ENCODE peak calls at places on chromosomes 16 and 17, in five cellular contexts. One of them, this sample, is unnamed.
A peak's percentile ranks its signal among the peaks of the same experiment; 100 is the strongest.

GRCh38 chr17:40358323-40359038 is 6.1 kb downstream of the GJD3 start:
- DNase-seq in activated CD8-positive, alpha-beta T cell treated with anti-CD3 and anti-CD28 coated beads for 36 hours: peak; percentile 95
- DNase-seq in stomach: peak; percentile 94
- DNase-seq in CD8-positive, alpha-beta T cell: peak; percentile 76
- DNase-seq in upper lobe of left lung: no peak
- DNase-seq in this sample: peak; percentile 82

GRCh38 chr16:4330277-4330882 is 14.5 kb downstream of the GLIS2 start:
- DNase-seq in stomach: peak; percentile 89
- DNase-seq in upper lobe of left lung: peak; percentile 95
- DNase-seq in activated CD8-positive, alpha-beta T cell treated with anti-CD3 and anti-CD28 coated beads for 36 hours: peak; percentile 83
- DNase-seq in CD8-positive, alpha-beta T cell: peak; percentile 49
- DNase-seq in this sample: peak; percentile 73

GRCh38 chr17:69744512-69745098 is 330.1 kb downstream of the MAP2K6 start:
- DNase-seq in stomach: no peak
- DNase-seq in activated CD8-positive, alpha-beta T cell treated with anti-CD3 and anti-CD28 coated beads for 36 hours: no peak
- DNase-seq in upper lobe of left lung: no peak
- DNase-seq in CD8-positive, alpha-beta T cell: no peak
- DNase-seq in this sample: no peak

GRCh38 chr16:89484923-89485679 is 5.3 kb downstream of the ANKRD11 start:
- DNase-seq in upper lobe of left lung: no peak
- DNase-seq in stomach: no peak
- DNase-seq in activated CD8-positive, alpha-beta T cell treated with anti-CD3 and anti-CD28 coated beads for 36 hours: peak; percentile 58
- DNase-seq in CD8-positive, alpha-beta T cell: no peak
- DNase-seq in this sample: no peak

GRCh38 chr17:55641559-55642160 is 81.0 kb downstream of the TMEM100 start:
- DNase-seq in activated CD8-positive, alpha-beta T cell treated with anti-CD3 and anti-CD28 coated beads for 36 hours: peak; percentile 53
- DNase-seq in stomach: peak; percentile 49
- DNase-seq in CD8-positive, alpha-beta T cell: no peak
- DNase-seq in upper lobe of left lung: no peak
- DNase-seq in this sample: no peak

GRCh38 chr17:7883781-7884386 is 4.7 kb upstream of the CHD3 start:
- DNase-seq in activated CD8-positive, alpha-beta T cell treated with anti-CD3 and anti-CD28 coated beads for 36 hours: peak; percentile 72
- DNase-seq in stomach: no peak
- DNase-seq in CD8-positive, alpha-beta T cell: no peak
- DNase-seq in upper lobe of left lung: no peak
- DNase-seq in this sample: no peak

GRCh38 chr17:10843806-10844205 is 5.9 kb upstream of the PIRT start:
- DNase-seq in stomach: peak; percentile 86
- DNase-seq in upper lobe of left lung: no peak
- DNase-seq in CD8-positive, alpha-beta T cell: no peak
- DNase-seq in activated CD8-positive, alpha-beta T cell treated with anti-CD3 and anti-CD28 coated beads for 36 hours: peak; percentile 13
- DNase-seq in this sample: no peak

GRCh38 chr16:88839745-88840588 is 16.8 kb downstream of the GALNS start:
- DNase-seq in CD8-positive, alpha-beta T cell: no peak
- DNase-seq in activated CD8-positive, alpha-beta T cell treated with anti-CD3 and anti-CD28 coated beads for 36 hours: no peak
- DNase-seq in stomach: no peak
- DNase-seq in upper lobe of left lung: peak; percentile 52
- DNase-seq in this sample: no peak

GRCh38 chr17:22569459-22570143 is 877.3 kb downstream of the KCNJ18 start:
- DNase-seq in stomach: no peak
- DNase-seq in upper lobe of left lung: peak; percentile 29
- DNase-seq in CD8-positive, alpha-beta T cell: no peak
- DNase-seq in activated CD8-positive, alpha-beta T cell treated with anti-CD3 and anti-CD28 coated beads for 36 hours: no peak
- DNase-seq in this sample: no peak

GRCh38 chr17:2054262-2054739 is 602 bp upstream of the HIC1 start:
- DNase-seq in stomach: no peak
- DNase-seq in CD8-positive, alpha-beta T cell: no peak
- DNase-seq in upper lobe of left lung: no peak
- DNase-seq in activated CD8-positive, alpha-beta T cell treated with anti-CD3 and anti-CD28 coated beads for 36 hours: peak; percentile 73
- DNase-seq in this sample: peak; percentile 39

GRCh38 chr16:79876332-79876730 is 275.8 kb upstream of the MAF start:
- DNase-seq in CD8-positive, alpha-beta T cell: no peak
- DNase-seq in upper lobe of left lung: no peak
- DNase-seq in stomach: no peak
- DNase-seq in activated CD8-positive, alpha-beta T cell treated with anti-CD3 and anti-CD28 coated beads for 36 hours: no peak
- DNase-seq in this sample: no peak

GRCh38 chr16:78665373-78665772 is 565.9 kb downstream of the WWOX start:
- DNase-seq in activated CD8-positive, alpha-beta T cell treated with anti-CD3 and anti-CD28 coated beads for 36 hours: no peak
- DNase-seq in upper lobe of left lung: no peak
- DNase-seq in stomach: no peak
- DNase-seq in CD8-positive, alpha-beta T cell: no peak
- DNase-seq in this sample: no peak

GRCh38 chr17:71267668-71268067 is 853.2 kb upstream of the SOX9 start:
- DNase-seq in upper lobe of left lung: no peak
- DNase-seq in CD8-positive, alpha-beta T cell: no peak
- DNase-seq in stomach: no peak
- DNase-seq in activated CD8-positive, alpha-beta T cell treated with anti-CD3 and anti-CD28 coated beads for 36 hours: no peak
- DNase-seq in this sample: no peak

GRCh38 chr17:39963826-39964225 is 1.0 kb downstream of the GSDMA start:
- DNase-seq in activated CD8-positive, alpha-beta T cell treated with anti-CD3 and anti-CD28 coated beads for 36 hours: peak; percentile 41
- DNase-seq in stomach: no peak
- DNase-seq in upper lobe of left lung: no peak
- DNase-seq in CD8-positive, alpha-beta T cell: no peak
- DNase-seq in this sample: no peak

GRCh38 chr16:29663020-29663828 is at the start of gene SPN:
- DNase-seq in stomach: no peak
- DNase-seq in activated CD8-positive, alpha-beta T cell treated with anti-CD3 and anti-CD28 coated beads for 36 hours: peak; percentile 69
- DNase-seq in upper lobe of left lung: no peak
- DNase-seq in CD8-positive, alpha-beta T cell: no peak
- DNase-seq in this sample: no peak

GRCh38 chr17:57356722-57357391 is 100.5 kb downstream of the MSI2 start:
- DNase-seq in CD8-positive, alpha-beta T cell: no peak
- DNase-seq in stomach: peak; percentile 30
- DNase-seq in activated CD8-positive, alpha-beta T cell treated with anti-CD3 and anti-CD28 coated beads for 36 hours: no peak
- DNase-seq in upper lobe of left lung: no peak
- DNase-seq in this sample: no peak

GRCh38 chr16:78984324-78984723 is 616.2 kb downstream of the MAF start:
- DNase-seq in CD8-positive, alpha-beta T cell: no peak
- DNase-seq in activated CD8-positive, alpha-beta T cell treated with anti-CD3 and anti-CD28 coated beads for 36 hours: no peak
- DNase-seq in upper lobe of left lung: no peak
- DNase-seq in stomach: no peak
- DNase-seq in this sample: no peak

GRCh38 chr16:11876306-11876705 is 25.0 kb upstream of the RSL1D1 start:
- DNase-seq in stomach: no peak
- DNase-seq in CD8-positive, alpha-beta T cell: no peak
- DNase-seq in upper lobe of left lung: peak; percentile 66
- DNase-seq in activated CD8-positive, alpha-beta T cell treated with anti-CD3 and anti-CD28 coated beads for 36 hours: no peak
- DNase-seq in this sample: no peak

GRCh38 chr17:7858487-7858832 is 657 bp downstream of the CYB5D1 start:
- DNase-seq in stomach: no peak
- DNase-seq in activated CD8-positive, alpha-beta T cell treated with anti-CD3 and anti-CD28 coated beads for 36 hours: peak; percentile 54
- DNase-seq in CD8-positive, alpha-beta T cell: no peak
- DNase-seq in upper lobe of left lung: peak; percentile 82
- DNase-seq in this sample: no peak

GRCh38 chr16:87874639-87875472 is 5.5 kb upstream of the SLC7A5 start:
- DNase-seq in CD8-positive, alpha-beta T cell: no peak
- DNase-seq in activated CD8-positive, alpha-beta T cell treated with anti-CD3 and anti-CD28 coated beads for 36 hours: peak; percentile 96
- DNase-seq in stomach: no peak
- DNase-seq in upper lobe of left lung: no peak
- DNase-seq in this sample: no peak

GRCh38 chr16:46555981-46556380 is 65.2 kb downstream of the SHCBP1 start:
- DNase-seq in upper lobe of left lung: no peak
- DNase-seq in activated CD8-positive, alpha-beta T cell treated with anti-CD3 and anti-CD28 coated beads for 36 hours: no peak
- DNase-seq in stomach: no peak
- DNase-seq in CD8-positive, alpha-beta T cell: no peak
- DNase-seq in this sample: no peak

GRCh38 chr17:79739148-79740062 is 8.7 kb downstream of the ENPP7 start:
- DNase-seq in upper lobe of left lung: peak; percentile 75
- DNase-seq in activated CD8-positive, alpha-beta T cell treated with anti-CD3 and anti-CD28 coated beads for 36 hours: no peak
- DNase-seq in stomach: no peak
- DNase-seq in CD8-positive, alpha-beta T cell: no peak
- DNase-seq in this sample: no peak

GRCh38 chr16:57128787-57129389 is 36.5 kb downstream of the CPNE2 start:
- DNase-seq in CD8-positive, alpha-beta T cell: no peak
- DNase-seq in activated CD8-positive, alpha-beta T cell treated with anti-CD3 and anti-CD28 coated beads for 36 hours: peak; percentile 90
- DNase-seq in stomach: no peak
- DNase-seq in upper lobe of left lung: no peak
- DNase-seq in this sample: no peak

GRCh38 chr16:19700319-19700781 is 17.7 kb downstream of the KNOP1 start:
- DNase-seq in activated CD8-positive, alpha-beta T cell treated with anti-CD3 and anti-CD28 coated beads for 36 hours: no peak
- DNase-seq in CD8-positive, alpha-beta T cell: no peak
- DNase-seq in upper lobe of left lung: no peak
- DNase-seq in stomach: no peak
- DNase-seq in this sample: no peak

GRCh38 chr17:7703584-7704574 is 1.1 kb upstream of the EFNB3 start:
- DNase-seq in CD8-positive, alpha-beta T cell: no peak
- DNase-seq in upper lobe of left lung: no peak
- DNase-seq in stomach: peak; percentile 29
- DNase-seq in activated CD8-positive, alpha-beta T cell treated with anti-CD3 and anti-CD28 coated beads for 36 hours: peak; percentile 57
- DNase-seq in this sample: no peak

GRCh38 chr16:4316103-4316731 is 350 bp downstream of the GLIS2 start:
- DNase-seq in upper lobe of left lung: peak; percentile 88
- DNase-seq in CD8-positive, alpha-beta T cell: no peak
- DNase-seq in stomach: no peak
- DNase-seq in activated CD8-positive, alpha-beta T cell treated with anti-CD3 and anti-CD28 coated beads for 36 hours: peak; percentile 29
- DNase-seq in this sample: no peak

DNA sequence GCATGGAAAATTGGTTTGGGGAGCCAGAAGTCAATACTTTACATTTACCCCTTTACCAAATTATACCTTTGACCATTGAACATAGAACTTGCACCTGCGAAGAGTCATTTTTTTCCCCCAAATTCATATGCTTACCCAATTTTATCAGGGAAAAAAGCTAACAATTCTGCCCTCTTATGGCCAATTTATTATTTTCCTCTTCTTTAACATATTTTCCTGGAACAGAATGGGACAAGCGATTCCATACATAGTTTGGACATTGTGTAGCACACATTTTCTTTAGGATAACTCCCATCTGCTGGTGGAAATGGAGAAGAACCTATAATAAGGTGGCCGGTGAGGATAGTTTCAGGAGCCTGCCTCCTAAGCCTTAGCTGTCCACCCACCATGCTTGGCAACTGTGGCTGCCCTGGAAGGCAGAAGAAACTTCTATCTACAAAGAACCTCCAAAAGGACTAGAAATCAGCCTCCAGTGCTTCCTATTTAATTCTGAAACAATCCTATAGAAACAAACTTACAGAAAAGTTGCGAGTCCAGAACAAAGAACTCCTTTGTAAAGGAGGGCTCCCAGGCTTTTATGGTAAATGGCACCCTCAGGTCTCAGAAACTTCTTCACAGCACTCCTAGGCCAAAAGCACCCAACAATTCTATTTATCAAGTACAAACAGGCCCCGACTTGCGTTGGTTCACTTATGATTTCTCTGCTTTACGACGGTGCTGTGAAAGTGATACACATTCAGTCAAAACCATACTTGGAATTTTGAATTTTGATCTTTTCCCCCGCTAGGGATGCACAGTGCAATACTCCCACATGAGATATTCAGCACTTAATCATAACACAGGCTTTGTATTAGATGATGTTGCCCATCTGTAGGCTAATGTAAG is 64.1 kb upstream of the CACNG4 start:
- DNase-seq in upper lobe of left lung: no peak
- DNase-seq in activated CD8-positive, alpha-beta T cell treated with anti-CD3 and anti-CD28 coated beads for 36 hours: no peak
- DNase-seq in CD8-positive, alpha-beta T cell: no peak
- DNase-seq in stomach: no peak
- DNase-seq in this sample: no peak
- TF ChIP-seq CTCF in upper lobe of left lung: no peak
- TF ChIP-seq CTCF in activated CD8-positive, alpha-beta T cell treated with anti-CD3 and anti-CD28 coated beads for 36 hours: peak; percentile 32
- TF ChIP-seq CTCF in CD8-positive, alpha-beta T cell: no peak
- TF ChIP-seq CTCF in stomach: no peak
- TF ChIP-seq CTCF in this sample: no peak

DNA sequence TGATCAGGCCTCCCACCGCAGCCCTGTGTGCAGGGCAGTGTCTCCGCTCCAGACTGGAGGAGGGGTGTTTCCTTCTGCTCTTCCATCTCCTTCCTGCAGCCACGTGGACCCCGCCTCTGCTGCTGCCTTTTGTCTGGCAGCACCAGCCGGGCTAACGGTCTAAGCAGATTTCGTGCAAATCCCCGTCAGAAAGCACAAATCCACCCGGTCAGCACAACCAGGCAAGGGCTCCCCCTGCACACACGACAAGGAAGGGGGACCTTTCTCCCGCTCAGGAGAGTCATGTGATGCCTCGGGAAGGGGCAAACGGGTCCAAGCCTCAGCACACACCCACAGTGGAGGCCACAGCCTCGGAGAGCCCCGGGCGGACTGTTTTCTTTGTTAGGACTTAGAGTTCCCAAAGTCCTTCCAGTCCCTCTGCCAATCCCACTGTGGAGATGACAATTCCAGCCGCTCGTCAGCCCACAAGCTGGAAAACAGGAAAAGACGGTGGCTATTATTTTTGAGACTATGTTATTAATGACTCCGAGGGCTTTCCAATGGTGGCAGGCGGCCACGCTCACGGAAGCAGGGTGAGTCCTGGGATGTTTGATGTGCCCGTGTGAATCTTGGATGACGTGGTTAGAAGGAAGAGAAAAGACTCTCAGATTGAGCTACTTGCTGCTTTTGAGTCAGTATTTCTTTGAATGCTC is 22.5 kb upstream of the MEAK7 start:
- DNase-seq in activated CD8-positive, alpha-beta T cell treated with anti-CD3 and anti-CD28 coated beads for 36 hours: no peak
- DNase-seq in upper lobe of left lung: no peak
- DNase-seq in CD8-positive, alpha-beta T cell: no peak
- DNase-seq in stomach: no peak
- DNase-seq in this sample: no peak
- TF ChIP-seq CTCF in activated CD8-positive, alpha-beta T cell treated with anti-CD3 and anti-CD28 coated beads for 36 hours: no peak
- TF ChIP-seq CTCF in upper lobe of left lung: no peak
- TF ChIP-seq CTCF in CD8-positive, alpha-beta T cell: no peak
- TF ChIP-seq CTCF in stomach: no peak
- TF ChIP-seq CTCF in this sample: no peak

GRCh38 chr17:28571255-28572122 is at the start of gene PIGS:
- DNase-seq in activated CD8-positive, alpha-beta T cell treated with anti-CD3 and anti-CD28 coated beads for 36 hours: peak; percentile 95
- DNase-seq in stomach: peak; percentile 97
- DNase-seq in upper lobe of left lung: peak; percentile 97
- DNase-seq in CD8-positive, alpha-beta T cell: peak; percentile 74
- DNase-seq in this sample: peak; percentile 84
- TF ChIP-seq CTCF in activated CD8-positive, alpha-beta T cell treated with anti-CD3 and anti-CD28 coated beads for 36 hours: no peak
- TF ChIP-seq CTCF in stomach: no peak
- TF ChIP-seq CTCF in upper lobe of left lung: no peak
- TF ChIP-seq CTCF in CD8-positive, alpha-beta T cell: no peak
- TF ChIP-seq CTCF in this sample: no peak

GRCh38 chr17:45393477-45393876 is 39.2 kb downstream of the ARHGAP27 start:
- DNase-seq in upper lobe of left lung: no peak
- DNase-seq in stomach: no peak
- DNase-seq in activated CD8-positive, alpha-beta T cell treated with anti-CD3 and anti-CD28 coated beads for 36 hours: no peak
- DNase-seq in CD8-positive, alpha-beta T cell: no peak
- DNase-seq in this sample: no peak

GRCh38 chr17:45391918-45392317 is 40.8 kb downstream of the ARHGAP27 start:
- DNase-seq in upper lobe of left lung: no peak
- DNase-seq in CD8-positive, alpha-beta T cell: no peak
- DNase-seq in activated CD8-positive, alpha-beta T cell treated with anti-CD3 and anti-CD28 coated beads for 36 hours: no peak
- DNase-seq in stomach: no peak
- DNase-seq in this sample: no peak

GRCh38 chr17:45389354-45389753 is 43.3 kb downstream of the ARHGAP27 start:
- DNase-seq in CD8-positive, alpha-beta T cell: no peak
- DNase-seq in upper lobe of left lung: no peak
- DNase-seq in stomach: no peak
- DNase-seq in activated CD8-positive, alpha-beta T cell treated with anti-CD3 and anti-CD28 coated beads for 36 hours: no peak
- DNase-seq in this sample: no peak

GRCh38 chr17:45388604-45389325 is 43.9 kb downstream of the ARHGAP27 start:
- DNase-seq in CD8-positive, alpha-beta T cell: no peak
- DNase-seq in stomach: no peak
- DNase-seq in activated CD8-positive, alpha-beta T cell treated with anti-CD3 and anti-CD28 coated beads for 36 hours: peak; percentile 50
- DNase-seq in upper lobe of left lung: no peak
- DNase-seq in this sample: no peak

DNA sequence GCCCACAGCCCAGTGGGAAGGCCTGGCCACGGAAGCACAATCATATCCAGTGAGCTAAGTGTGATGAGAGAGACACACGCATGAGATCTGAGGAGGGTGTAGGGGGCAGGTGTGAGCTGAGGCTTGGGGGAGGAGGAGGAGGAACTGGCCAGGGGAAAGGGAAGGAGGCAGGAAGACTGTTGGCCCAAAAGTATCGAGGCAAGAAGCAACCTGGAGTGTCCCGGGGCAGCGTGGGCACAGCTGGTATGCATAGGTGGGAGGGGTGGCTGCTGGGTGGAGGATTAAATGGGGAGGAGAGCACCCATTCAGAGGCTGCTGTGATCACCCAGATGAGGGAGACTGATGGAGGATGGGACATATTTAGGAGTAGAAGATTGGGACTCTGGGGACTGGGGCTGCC is 41.4 kb downstream of the ARHGAP27 start:
- DNase-seq in CD8-positive, alpha-beta T cell: no peak
- DNase-seq in stomach: no peak
- DNase-seq in activated CD8-positive, alpha-beta T cell treated with anti-CD3 and anti-CD28 coated beads for 36 hours: no peak
- DNase-seq in upper lobe of left lung: no peak
- DNase-seq in this sample: no peak
- TF ChIP-seq CTCF in CD8-positive, alpha-beta T cell: no peak
- TF ChIP-seq CTCF in stomach: no peak
- TF ChIP-seq CTCF in activated CD8-positive, alpha-beta T cell treated with anti-CD3 and anti-CD28 coated beads for 36 hours: no peak
- TF ChIP-seq CTCF in upper lobe of left lung: no peak
- TF ChIP-seq CTCF in this sample: no peak

This sample was measured in activated B cell treated with CpG ODN at 0.5 μM for 24 hours.